ENCODE peak calls at places on chromosomes 1 and 21, in nine cellular contexts. One of them, this sample, is unnamed.

GRCh38 chr21:34690793-34691175 is 22.0 kb downstream of the CLIC6 start:
- DNase-seq in CD8-positive, alpha-beta memory T cell: no peak
- DNase-seq in PC-3: no peak
- DNase-seq in adrenal gland: no peak
- DNase-seq in NT2/D1: no peak
- DNase-seq in AG09309: no peak
- DNase-seq in lower leg skin: no peak
- DNase-seq in AG04450: no peak
- DNase-seq in pancreas: no peak
- DNase-seq in this sample: no peak

GRCh38 chr1:185314416-185314815 is 2.6 kb downstream of the IVNS1ABP start:
- DNase-seq in pancreas: no peak
- DNase-seq in AG04450: no peak
- DNase-seq in lower leg skin: no peak
- DNase-seq in PC-3: peak; percentile 4
- DNase-seq in NT2/D1: no peak
- DNase-seq in adrenal gland: no peak
- DNase-seq in CD8-positive, alpha-beta memory T cell: no peak
- DNase-seq in AG09309: no peak
- DNase-seq in this sample: no peak

GRCh38 chr1:29237906-29238600 is 1.7 kb downstream of the PTPRU start:
- DNase-seq in PC-3: peak; percentile 40
- DNase-seq in CD8-positive, alpha-beta memory T cell: no peak
- DNase-seq in lower leg skin: peak; percentile 93
- DNase-seq in NT2/D1: no peak
- DNase-seq in pancreas: peak; percentile 25
- DNase-seq in adrenal gland: peak; percentile 31
- DNase-seq in AG04450: no peak
- DNase-seq in AG09309: no peak
- DNase-seq in this sample: no peak

GRCh38 chr21:43291347-43291950 is 122.6 kb downstream of the CRYAA start:
- DNase-seq in CD8-positive, alpha-beta memory T cell: no peak
- DNase-seq in adrenal gland: no peak
- DNase-seq in NT2/D1: no peak
- DNase-seq in pancreas: no peak
- DNase-seq in lower leg skin: no peak
- DNase-seq in PC-3: no peak
- DNase-seq in AG04450: no peak
- DNase-seq in AG09309: no peak
- DNase-seq in this sample: no peak

GRCh38 chr1:226965581-226966440 is 25.7 kb downstream of the COQ8A start:
- DNase-seq in lower leg skin: no peak
- DNase-seq in NT2/D1: no peak
- DNase-seq in AG09309: no peak
- DNase-seq in AG04450: no peak
- DNase-seq in CD8-positive, alpha-beta memory T cell: no peak
- DNase-seq in adrenal gland: no peak
- DNase-seq in pancreas: no peak
- DNase-seq in PC-3: no peak
- DNase-seq in this sample: no peak

GRCh38 chr1:21639594-21640041 is 29.5 kb downstream of the RAP1GAP start:
- DNase-seq in AG04450: no peak
- DNase-seq in AG09309: no peak
- DNase-seq in NT2/D1: no peak
- DNase-seq in lower leg skin: no peak
- DNase-seq in CD8-positive, alpha-beta memory T cell: no peak
- DNase-seq in pancreas: peak; percentile 47
- DNase-seq in PC-3: no peak
- DNase-seq in adrenal gland: no peak
- DNase-seq in this sample: no peak

GRCh38 chr1:202438393-202439174 is 90.1 kb downstream of the PPP1R12B start:
- DNase-seq in PC-3: no peak
- DNase-seq in pancreas: no peak
- DNase-seq in lower leg skin: no peak
- DNase-seq in CD8-positive, alpha-beta memory T cell: no peak
- DNase-seq in NT2/D1: no peak
- DNase-seq in adrenal gland: no peak
- DNase-seq in AG04450: no peak
- DNase-seq in AG09309: no peak
- DNase-seq in this sample: no peak

GRCh38 chr1:156104065-156104810 is 10.3 kb upstream of the LMNA start:
- DNase-seq in AG09309: peak; percentile 74
- DNase-seq in pancreas: peak; percentile 73
- DNase-seq in NT2/D1: no peak
- DNase-seq in CD8-positive, alpha-beta memory T cell: peak; percentile 64
- DNase-seq in AG04450: no peak
- DNase-seq in adrenal gland: peak; percentile 61
- DNase-seq in lower leg skin: peak; percentile 96
- DNase-seq in PC-3: peak; percentile 62
- DNase-seq in this sample: peak; percentile 64

GRCh38 chr1:221419513-221420088 is 322.3 kb downstream of the DUSP10 start:
- DNase-seq in AG04450: peak; percentile 65
- DNase-seq in adrenal gland: no peak
- DNase-seq in AG09309: peak; percentile 80
- DNase-seq in PC-3: peak; percentile 41
- DNase-seq in lower leg skin: no peak
- DNase-seq in pancreas: no peak
- DNase-seq in NT2/D1: no peak
- DNase-seq in CD8-positive, alpha-beta memory T cell: no peak
- DNase-seq in this sample: peak; percentile 69

DNA sequence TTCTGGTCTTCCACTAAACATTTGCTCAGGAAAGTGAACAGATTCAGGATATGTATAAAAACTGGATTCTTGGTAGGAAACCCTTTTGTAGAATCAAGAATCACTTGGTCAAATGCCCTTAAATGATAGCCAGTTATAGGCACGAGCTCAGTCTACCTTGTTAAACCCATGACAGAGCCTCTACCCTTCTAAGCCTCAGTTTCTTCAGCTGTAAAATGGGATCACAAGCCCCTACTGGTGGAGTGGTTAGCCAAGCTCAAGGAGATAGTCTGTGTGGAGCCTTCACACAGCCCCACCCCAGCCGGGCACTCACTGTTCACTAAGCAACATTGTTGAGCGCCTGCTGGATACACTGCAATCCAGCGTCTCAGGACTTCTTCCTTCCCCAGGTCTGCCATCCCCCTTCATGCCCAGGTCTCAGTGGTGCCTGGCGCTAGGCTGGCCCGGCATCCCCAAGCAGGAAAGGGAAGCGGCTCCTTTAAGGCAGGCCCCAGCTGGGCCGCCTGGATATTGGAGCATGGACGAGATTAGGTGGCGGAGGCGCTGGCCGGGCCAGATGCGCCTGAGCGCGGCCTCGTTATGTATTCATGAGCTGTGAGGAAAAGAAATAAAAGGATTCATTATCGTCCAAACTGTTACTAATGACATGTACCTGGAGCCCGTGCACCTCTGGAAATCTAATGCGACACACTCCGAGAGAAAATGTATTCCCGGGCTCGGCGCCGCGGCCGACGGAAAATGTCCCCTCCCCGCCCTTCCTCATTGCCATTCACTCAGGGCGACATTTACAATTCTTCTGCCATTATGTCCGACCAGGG is 75.5 kb downstream of the TAS1R2 start:
- DNase-seq in AG09309: no peak
- DNase-seq in lower leg skin: no peak
- DNase-seq in adrenal gland: no peak
- DNase-seq in PC-3: no peak
- DNase-seq in AG04450: no peak
- DNase-seq in CD8-positive, alpha-beta memory T cell: no peak
- DNase-seq in NT2/D1: no peak
- DNase-seq in pancreas: no peak
- DNase-seq in this sample: no peak
- H3K4me3 ChIP-seq in AG09309: no peak overlapping the region
- H3K4me3 ChIP-seq in lower leg skin: no peak overlapping the region
- H3K4me3 ChIP-seq in adrenal gland: no peak overlapping the region
- H3K4me3 ChIP-seq in PC-3: no peak overlapping the region
- H3K4me3 ChIP-seq in AG04450: no peak overlapping the region
- H3K4me3 ChIP-seq in CD8-positive, alpha-beta memory T cell: no peak overlapping the region
- H3K4me3 ChIP-seq in NT2/D1: peak overlapping the region; percentile 33
- H3K4me3 ChIP-seq in pancreas: no peak overlapping the region
- H3K4me3 ChIP-seq in this sample: no peak overlapping the region

GRCh38 chr1:150763018-150763417 is 2.6 kb downstream of the CTSS start:
- DNase-seq in PC-3: no peak
- DNase-seq in AG09309: no peak
- DNase-seq in CD8-positive, alpha-beta memory T cell: no peak
- DNase-seq in lower leg skin: no peak
- DNase-seq in pancreas: no peak
- DNase-seq in adrenal gland: no peak
- DNase-seq in AG04450: no peak
- DNase-seq in NT2/D1: no peak
- DNase-seq in this sample: no peak
- H3K4me3 ChIP-seq in PC-3: no peak overlapping the region
- H3K4me3 ChIP-seq in AG09309: no peak overlapping the region
- H3K4me3 ChIP-seq in CD8-positive, alpha-beta memory T cell: no peak overlapping the region
- H3K4me3 ChIP-seq in lower leg skin: no peak overlapping the region
- H3K4me3 ChIP-seq in pancreas: no peak overlapping the region
- H3K4me3 ChIP-seq in adrenal gland: no peak overlapping the region
- H3K4me3 ChIP-seq in AG04450: no peak overlapping the region
- H3K4me3 ChIP-seq in NT2/D1: no peak overlapping the region
- H3K4me3 ChIP-seq in this sample: no peak overlapping the region

GRCh38 chr1:88773540-88774150 is 89.6 kb downstream of the PKN2 start:
- DNase-seq in pancreas: no peak
- DNase-seq in adrenal gland: peak; percentile 23
- DNase-seq in lower leg skin: no peak
- DNase-seq in AG09309: peak; percentile 4
- DNase-seq in CD8-positive, alpha-beta memory T cell: no peak
- DNase-seq in PC-3: peak; percentile 78
- DNase-seq in NT2/D1: no peak
- DNase-seq in AG04450: peak; percentile 13
- DNase-seq in this sample: no peak

GRCh38 chr1:88779880-88780279 is 95.8 kb downstream of the PKN2 start:
- DNase-seq in AG09309: no peak
- DNase-seq in pancreas: no peak
- DNase-seq in AG04450: no peak
- DNase-seq in PC-3: no peak
- DNase-seq in NT2/D1: no peak
- DNase-seq in lower leg skin: no peak
- DNase-seq in adrenal gland: no peak
- DNase-seq in CD8-positive, alpha-beta memory T cell: no peak
- DNase-seq in this sample: no peak

GRCh38 chr1:88774151-88774556 is 90.1 kb downstream of the PKN2 start:
- DNase-seq in NT2/D1: peak; percentile 22
- DNase-seq in CD8-positive, alpha-beta memory T cell: no peak
- DNase-seq in AG09309: no peak
- DNase-seq in PC-3: peak; percentile 91
- DNase-seq in AG04450: no peak
- DNase-seq in lower leg skin: no peak
- DNase-seq in pancreas: no peak
- DNase-seq in adrenal gland: no peak
- DNase-seq in this sample: no peak

GRCh38 chr1:88780485-88780884 is 96.4 kb downstream of the PKN2 start:
- DNase-seq in PC-3: no peak
- DNase-seq in AG09309: no peak
- DNase-seq in pancreas: no peak
- DNase-seq in lower leg skin: no peak
- DNase-seq in AG04450: no peak
- DNase-seq in CD8-positive, alpha-beta memory T cell: no peak
- DNase-seq in NT2/D1: no peak
- DNase-seq in adrenal gland: no peak
- DNase-seq in this sample: no peak

GRCh38 chr1:88777604-88778149 is 93.6 kb downstream of the PKN2 start:
- DNase-seq in AG09309: no peak
- DNase-seq in PC-3: no peak
- DNase-seq in CD8-positive, alpha-beta memory T cell: no peak
- DNase-seq in adrenal gland: no peak
- DNase-seq in pancreas: no peak
- DNase-seq in AG04450: no peak
- DNase-seq in lower leg skin: no peak
- DNase-seq in NT2/D1: peak; percentile 49
- DNase-seq in this sample: no peak
- H3K4me3 ChIP-seq in AG09309: no peak overlapping the region
- H3K4me3 ChIP-seq in PC-3: no peak overlapping the region
- H3K4me3 ChIP-seq in CD8-positive, alpha-beta memory T cell: no peak overlapping the region
- H3K4me3 ChIP-seq in adrenal gland: no peak overlapping the region
- H3K4me3 ChIP-seq in pancreas: no peak overlapping the region
- H3K4me3 ChIP-seq in AG04450: no peak overlapping the region
- H3K4me3 ChIP-seq in lower leg skin: no peak overlapping the region
- H3K4me3 ChIP-seq in NT2/D1: no peak overlapping the region
- H3K4me3 ChIP-seq in this sample: no peak overlapping the region

GRCh38 chr1:47676311-47677054 is 238.6 kb downstream of the FOXD2 start:
- DNase-seq in adrenal gland: no peak
- DNase-seq in NT2/D1: no peak
- DNase-seq in PC-3: no peak
- DNase-seq in CD8-positive, alpha-beta memory T cell: no peak
- DNase-seq in lower leg skin: peak; percentile 63
- DNase-seq in AG09309: no peak
- DNase-seq in pancreas: no peak
- DNase-seq in AG04450: no peak
- DNase-seq in this sample: no peak

GRCh38 chr1:47679826-47680225 is 242.0 kb downstream of the FOXD2 start:
- DNase-seq in CD8-positive, alpha-beta memory T cell: no peak
- DNase-seq in adrenal gland: no peak
- DNase-seq in AG04450: no peak
- DNase-seq in NT2/D1: no peak
- DNase-seq in pancreas: no peak
- DNase-seq in lower leg skin: peak; percentile 68
- DNase-seq in AG09309: no peak
- DNase-seq in PC-3: no peak
- DNase-seq in this sample: no peak

GRCh38 chr1:47677241-47677940 is 239.5 kb downstream of the FOXD2 start:
- DNase-seq in NT2/D1: no peak
- DNase-seq in lower leg skin: peak; percentile 72
- DNase-seq in PC-3: no peak
- DNase-seq in AG04450: no peak
- DNase-seq in CD8-positive, alpha-beta memory T cell: no peak
- DNase-seq in adrenal gland: no peak
- DNase-seq in pancreas: no peak
- DNase-seq in AG09309: no peak
- DNase-seq in this sample: no peak

GRCh38 chr1:47679301-47679751 is 241.5 kb downstream of the FOXD2 start:
- DNase-seq in AG09309: no peak
- DNase-seq in lower leg skin: peak; percentile 53
- DNase-seq in adrenal gland: no peak
- DNase-seq in PC-3: no peak
- DNase-seq in CD8-positive, alpha-beta memory T cell: no peak
- DNase-seq in NT2/D1: no peak
- DNase-seq in AG04450: no peak
- DNase-seq in pancreas: no peak
- DNase-seq in this sample: no peak

GRCh38 chr1:47678464-47678980 is 240.7 kb downstream of the FOXD2 start:
- DNase-seq in AG09309: no peak
- DNase-seq in lower leg skin: peak; percentile 10
- DNase-seq in NT2/D1: no peak
- DNase-seq in CD8-positive, alpha-beta memory T cell: no peak
- DNase-seq in adrenal gland: no peak
- DNase-seq in pancreas: no peak
- DNase-seq in AG04450: no peak
- DNase-seq in PC-3: no peak
- DNase-seq in this sample: no peak
- H3K4me3 ChIP-seq in AG09309: no peak overlapping the region
- H3K4me3 ChIP-seq in lower leg skin: no peak overlapping the region
- H3K4me3 ChIP-seq in NT2/D1: no peak overlapping the region
- H3K4me3 ChIP-seq in CD8-positive, alpha-beta memory T cell: no peak overlapping the region
- H3K4me3 ChIP-seq in adrenal gland: no peak overlapping the region
- H3K4me3 ChIP-seq in pancreas: no peak overlapping the region
- H3K4me3 ChIP-seq in AG04450: no peak overlapping the region
- H3K4me3 ChIP-seq in PC-3: no peak overlapping the region
- H3K4me3 ChIP-seq in this sample: no peak overlapping the region

This sample was measured in skeletal muscle cell.